ENCODE peak calls at places on chromosomes 13 and 19, in ten cellular contexts. I, P, G, U, D, V, W, E, H and T are unnamed samples.

GRCh38 chr19:4732680-4733114 is 9.1 kb upstream of the DPP9 start:
- DNase-seq in I (peak), P (no peak), G (no peak), U (peak), D (peak), V (peak), W (peak), E (no peak), H (peak), T (no peak)

GRCh38 chr19:39940221-39940833 is 5.9 kb upstream of the FCGBP start:
- DNase-seq in I (no peak), P (no peak), G (no peak), U (no peak), D (no peak), V (no peak), W (no peak), E (no peak), H (no peak), T (no peak)

GRCh38 chr19:46288896-46289588 is 7.8 kb upstream of the HIF3A start:
- DNase-seq in I (peak), P (no peak), G (peak), U (no peak), D (no peak), V (no peak), W (no peak), E (no peak), H (no peak), T (no peak)

GRCh38 chr13:106212436-106213010 is 322.9 kb downstream of the EFNB2 start:
- DNase-seq in I (no peak), P (no peak), G (no peak), U (no peak), D (no peak), V (no peak), W (no peak), E (no peak), H (no peak), T (no peak)

GRCh38 chr19:782195-783043 is 14.8 kb upstream of the PTBP1 start:
- DNase-seq in I (peak), P (peak), G (no peak), U (no peak), D (no peak), V (peak), W (peak), E (no peak), H (no peak), T (peak)

GRCh38 chr13:50365300-50365682 is 350.0 kb downstream of the KCNRG start:
- DNase-seq in I (no peak), P (no peak), G (no peak), U (no peak), D (no peak), V (no peak), W (no peak), E (no peak), H (no peak), T (no peak)

GRCh38 chr19:28292822-28293500 is 920.0 kb downstream of the UQCRFS1 start:
- DNase-seq in I (no peak), P (no peak), G (no peak), U (no peak), D (no peak), V (no peak), W (peak), E (no peak), H (no peak), T (peak)

GRCh38 chr13:33367931-33368330 is 82.4 kb upstream of the STARD13 start:
- DNase-seq in I (no peak), P (no peak), G (no peak), U (no peak), D (no peak), V (no peak), W (no peak), E (no peak), H (no peak), T (no peak)

GRCh38 chr19:33649919-33650305 is 28.2 kb downstream of the CHST8 start:
- DNase-seq in I (no peak), P (no peak), G (no peak), U (no peak), D (no peak), V (no peak), W (no peak), E (no peak), H (no peak), T (no peak)

GRCh38 chr19:1118999-1119398 is 15.2 kb downstream of the GPX4 start:
- DNase-seq in I (no peak), P (no peak), G (peak), U (no peak), D (no peak), V (no peak), W (no peak), E (no peak), H (no peak), T (no peak)